ENCODE peak calls at places on chromosome 16, in seven cellular contexts. S is NCI-H1092; O is CD8-positive, alpha-beta T cell; E is effector memory CD8-positive, alpha-beta T cell; B is cardiac muscle cell; K is ELF-1; W is HL-60. U is an unnamed sample.

GRCh38 chr16:26214694-26215093 is 522.9 kb downstream of the HS3ST4 start:
- DNase-seq in S (no peak), O (no peak), E (no peak), B (no peak), K (peak; percentile 26), W (no peak), U (no peak)

GRCh38 chr16:57667526-57668258 is 414 bp upstream of the ADGRG3 start:
- DNase-seq in S (no peak), O (no peak), E (no peak), B (peak; percentile 68), K (peak; percentile 51), W (peak; percentile 88), U (no peak)

GRCh38 chr16:11224096-11224893 is 31.7 kb downstream of the SOCS1 start:
- DNase-seq in S (no peak), O (peak; percentile 72), E (peak; percentile 40), B (no peak), K (peak; percentile 87), W (peak; percentile 78), U (peak; percentile 49)

GRCh38 chr16:83420206-83420760 is 387.5 kb upstream of the HSBP1 start:
- DNase-seq in S (no peak), O (no peak), E (no peak), B (peak; percentile 69), K (peak; percentile 6), W (no peak), U (no peak)

GRCh38 chr16:23026777-23027362 is 122.4 kb downstream of the USP31 start:
- DNase-seq in S (no peak), O (no peak), E (no peak), B (peak; percentile 15), K (peak; percentile 61), W (no peak), U (no peak)

GRCh38 chr16:30927789-30928378 is 4.5 kb downstream of the FBXL19 start:
- DNase-seq in S (peak; percentile 68), O (no peak), E (no peak), B (peak; percentile 40), K (peak; percentile 95), W (no peak), U (no peak)

GRCh38 chr16:85276741-85277140 is 164.5 kb upstream of the CIBAR2 start:
- DNase-seq in S (no peak), O (no peak), E (no peak), B (no peak), K (no peak), W (no peak), U (no peak)

GRCh38 chr16:78490847-78491246 is 391.4 kb downstream of the WWOX start:
- DNase-seq in S (no peak), O (no peak), E (no peak), B (no peak), K (no peak), W (no peak), U (no peak)

GRCh38 chr16:52558448-52558847 is 11.5 kb upstream of the TOX3 start:
- DNase-seq in S (no peak), O (no peak), E (no peak), B (no peak), K (no peak), W (no peak), U (no peak)

GRCh38 chr16:87543436-87544191 is 50.8 kb upstream of the ZCCHC14 start:
- DNase-seq in S (no peak), O (no peak), E (no peak), B (peak; percentile 43), K (no peak), W (no peak), U (no peak)

GRCh38 chr16:13171313-13171712 is 269.9 kb downstream of the SHISA9 start:
- DNase-seq in S (no peak), O (no peak), E (no peak), B (no peak), K (no peak), W (no peak), U (no peak)

GRCh38 chr16:56781565-56781964 is 51.6 kb downstream of the NUP93 start:
- DNase-seq in S (no peak), O (no peak), E (no peak), B (no peak), K (no peak), W (no peak), U (no peak)

GRCh38 chr16:997440-998051 is 16.0 kb downstream of the SOX8 start:
- DNase-seq in S (no peak), O (peak; percentile 79), E (peak; percentile 47), B (peak; percentile 12), K (peak; percentile 84), W (no peak), U (peak; percentile 36)

GRCh38 chr16:9048302-9048700 is 43.1 kb upstream of the HAPSTR1 start:
- DNase-seq in S (no peak), O (no peak), E (no peak), B (peak; percentile 47), K (no peak), W (no peak), U (no peak)

GRCh38 chr16:23284584-23284983 is 17.5 kb upstream of the SCNN1B start:
- DNase-seq in S (no peak), O (no peak), E (no peak), B (no peak), K (no peak), W (no peak), U (no peak)

GRCh38 chr16:75195811-75196790 is 10.9 kb downstream of the CTRB2 start:
- DNase-seq in S (no peak), O (peak; percentile 43), E (no peak), B (no peak), K (no peak), W (no peak), U (no peak)

GRCh38 chr16:57801098-57801855 is 1.0 kb downstream of the KIFC3 start:
- DNase-seq in S (no peak), O (no peak), E (no peak), B (peak; percentile 65), K (peak; percentile 51), W (no peak), U (no peak)

GRCh38 chr16:53504161-53504663 is 1.2 kb upstream of the AKTIP start:
- DNase-seq in S (peak; percentile 30), O (peak; percentile 61), E (no peak), B (peak; percentile 80), K (peak; percentile 31), W (no peak), U (no peak)

GRCh38 chr16:79838860-79839259 is 238.3 kb upstream of the MAF start:
- DNase-seq in S (no peak), O (no peak), E (no peak), B (peak; percentile 31), K (no peak), W (no peak), U (no peak)

GRCh38 chr16:82943371-82943770 is 316.6 kb downstream of the CDH13 start:
- DNase-seq in S (no peak), O (no peak), E (no peak), B (peak; percentile 55), K (no peak), W (no peak), U (no peak)

GRCh38 chr16:19118938-19119431 is 5.2 kb downstream of the ITPRIPL2 start:
- DNase-seq in S (no peak), O (no peak), E (no peak), B (peak; percentile 95), K (no peak), W (peak; percentile 82), U (no peak)

GRCh38 chr16:74186589-74186988 is 110.0 kb upstream of the PSMD7 start:
- DNase-seq in S (peak; percentile 77), O (no peak), E (no peak), B (peak; percentile 29), K (no peak), W (no peak), U (no peak)

GRCh38 chr16:7443966-7444365 is 111.3 kb downstream of the RBFOX1 start:
- DNase-seq in S (no peak), O (no peak), E (no peak), B (no peak), K (no peak), W (no peak), U (no peak)

GRCh38 chr16:1723450-1724147 is 17.6 kb downstream of the MAPK8IP3 start:
- DNase-seq in S (no peak), O (no peak), E (peak; percentile 53), B (peak; percentile 51), K (peak; percentile 54), W (no peak), U (peak; percentile 45)

GRCh38 chr16:17538942-17539341 is 68.2 kb upstream of the XYLT1 start:
- DNase-seq in S (no peak), O (no peak), E (no peak), B (no peak), K (no peak), W (no peak), U (no peak)

GRCh38 chr16:70735141-70735979 is 49.5 kb upstream of the MTSS2 start:
- DNase-seq in S (no peak), O (no peak), E (no peak), B (peak; percentile 67), K (no peak), W (no peak), U (no peak)

GRCh38 chr16:57045694-57046381 is 46.5 kb upstream of the CPNE2 start:
- DNase-seq in S (peak; percentile 49), O (peak; percentile 68), E (peak; percentile 35), B (peak; percentile 75), K (peak; percentile 72), W (no peak), U (peak; percentile 56)

GRCh38 chr16:11386054-11386680 is 40.9 kb downstream of the RMI2 start:
- DNase-seq in S (no peak), O (no peak), E (no peak), B (no peak), K (no peak), W (no peak), U (no peak)

GRCh38 chr16:67431077-67431804 is at the start of gene HSD11B2:
- DNase-seq in S (peak; percentile 83), O (no peak), E (no peak), B (peak; percentile 52), K (peak; percentile 29), W (no peak), U (no peak)